ENCODE peak calls at places on chromosomes 12 and 14, in nine cellular contexts. B, O, G, C, A, M, S, Y and T are unnamed samples.

GRCh38 chr12:102521662-102522277 is 41.4 kb upstream of the IGF1 start:
- DNase-seq in S (no peak), M (no peak), A (no peak), B (no peak), O (no peak), C (no peak), G (no peak), Y (no peak), T (no peak)

GRCh38 chr14:53850714-53851296 is 105.8 kb downstream of the BMP4 start:
- DNase-seq in M (no peak), O (no peak), Y (no peak), B (no peak), C (no peak), G (no peak), S (no peak), A (no peak), T (no peak)

GRCh38 chr12:131014343-131014742 is 60.6 kb downstream of the ADGRD1 start:
- DNase-seq in O (no peak), G (no peak), Y (no peak), C (no peak), A (no peak), S (no peak), B (no peak), M (no peak), T (no peak)

GRCh38 chr12:47591795-47592194 is 114.0 kb downstream of the RPAP3 start:
- DNase-seq in M (no peak), Y (no peak), C (no peak), B (no peak), G (no peak), O (no peak), S (no peak), A (no peak), T (no peak)

GRCh38 chr14:102277874-102278630 is 26.9 kb downstream of the MOK start:
- DNase-seq in Y (no peak), S (no peak), C (no peak), G (no peak), A (no peak), B (no peak), O (no peak), M (no peak), T (no peak)

GRCh38 chr12:25308761-25309160 is 58.0 kb upstream of the KRAS start:
- DNase-seq in A (no peak), Y (no peak), B (no peak), O (no peak), G (no peak), M (no peak), S (no peak), C (no peak), T (no peak)

GRCh38 chr12:54397157-54397556 is 12.6 kb upstream of the ZNF385A start:
- DNase-seq in C (no peak), S (no peak), G (no peak), O (no peak), A (no peak), Y (no peak), B (no peak), M (no peak), T (no peak)

GRCh38 chr12:19778822-19779221 is 339.5 kb downstream of the AEBP2 start:
- DNase-seq in M (no peak), Y (no peak), C (no peak), B (no peak), A (no peak), G (no peak), S (no peak), O (no peak), T (no peak)

GRCh38 chr12:83036847-83037246 is 350.1 kb downstream of the TMTC2 start:
- DNase-seq in Y (no peak), B (no peak), A (no peak), O (no peak), C (no peak), G (no peak), S (no peak), M (no peak), T (no peak)

GRCh38 chr12:110079477-110080400 is 31.4 kb upstream of the C12orf76 start:
- DNase-seq in O (peak; percentile 27), A (peak; percentile 56), S (peak; percentile 59), G (peak; percentile 64), C (peak; percentile 17), B (no peak), M (no peak), Y (peak; percentile 49), T (peak; percentile 48)

GRCh38 chr12:110908377-110909136 is 11.8 kb downstream of the MYL2 start:
- DNase-seq in Y (no peak), M (no peak), C (no peak), G (no peak), A (no peak), S (no peak), B (no peak), O (no peak), T (no peak)

GRCh38 chr12:133235401-133236112 is at the start of gene ANHX:
- DNase-seq in Y (no peak), A (no peak), G (peak; percentile 17), B (no peak), O (no peak), C (no peak), M (no peak), S (no peak), T (no peak)

GRCh38 chr12:133236556-133236955 is 879 bp upstream of the ANHX start:
- DNase-seq in G (peak; percentile 19), O (no peak), B (no peak), A (no peak), Y (no peak), C (no peak), S (no peak), M (no peak), T (no peak)

GRCh38 chr12:133236144-133236543 is 467 bp upstream of the ANHX start:
- DNase-seq in M (no peak), A (no peak), B (no peak), C (no peak), S (no peak), O (no peak), G (peak; percentile 9), Y (no peak), T (no peak)

GRCh38 chr12:133233993-133234564 is 1.6 kb downstream of the ANHX start:
- DNase-seq in M (peak; percentile 19), S (no peak), B (no peak), O (no peak), C (no peak), G (peak; percentile 24), A (no peak), Y (no peak), T (no peak)

DNA sequence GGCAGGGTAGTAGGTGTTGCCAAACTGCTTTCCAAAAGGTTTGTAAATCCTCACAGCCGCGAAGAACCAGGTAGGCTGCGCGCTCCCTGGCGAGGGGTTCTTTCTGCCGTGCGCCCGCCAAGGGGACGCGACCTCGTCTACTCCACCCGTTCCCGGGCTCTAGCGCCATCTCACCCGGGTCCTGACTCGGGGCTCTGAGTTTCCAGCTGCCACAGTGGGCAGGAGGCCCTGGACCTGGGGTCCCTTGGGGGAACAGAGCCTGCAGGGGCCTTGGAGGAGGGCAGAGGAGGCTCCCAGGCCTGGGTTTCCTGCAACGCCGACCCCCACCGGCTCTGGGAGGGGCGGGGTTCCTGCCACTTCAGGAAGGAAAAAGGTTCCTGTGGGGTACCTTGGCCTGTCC is 706 bp downstream of the ANHX start:
- DNase-seq in S (no peak), Y (no peak), A (no peak), C (no peak), M (peak; percentile 25), O (no peak), G (peak; percentile 18), B (no peak), T (no peak)
- H3K9me3 ChIP-seq in S (no peaks in the 10 kb centered on the region), Y (peaks cover 19% of the 10 kb centered on the region), A (peaks cover 3% of the 10 kb centered on the region), C (no peaks in the 10 kb centered on the region), M (peaks cover 85% of the 10 kb centered on the region), O (no peaks in the 10 kb centered on the region), G (peaks cover 29% of the 10 kb centered on the region), B (no peaks in the 10 kb centered on the region), T (peaks cover 6% of the 10 kb centered on the region)

DNA sequence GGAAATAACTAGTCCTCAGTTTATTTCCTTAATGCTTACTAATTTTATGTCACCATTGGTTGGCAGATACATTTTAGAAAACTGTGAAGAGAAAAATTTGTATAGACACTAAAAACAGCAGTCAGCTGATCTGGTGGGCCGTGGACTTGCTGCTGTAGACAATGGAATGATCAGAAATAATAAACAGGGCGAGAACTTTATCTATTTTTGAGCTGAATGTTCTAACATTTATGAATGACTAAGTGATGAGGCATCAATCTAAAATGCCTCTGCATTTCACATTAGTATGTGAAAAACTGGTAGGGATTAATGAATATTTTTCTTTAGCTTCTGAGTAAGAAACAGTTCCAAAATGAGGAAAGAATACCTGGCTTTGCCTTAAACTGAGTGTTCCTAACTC is 24.8 kb upstream of the PKP2 start:
- DNase-seq in C (no peak), Y (no peak), B (no peak), M (no peak), A (no peak), S (no peak), G (no peak), O (no peak), T (no peak)
- H3K27ac ChIP-seq in C (no peak overlapping the region), Y (no peak overlapping the region), B (no peak overlapping the region), M (no peak overlapping the region), A (no peak overlapping the region), S (no peak overlapping the region), G (no peak overlapping the region), O (no peak overlapping the region), T (no peak overlapping the region)

GRCh38 chr12:132269266-132269968 is 60.0 kb downstream of the GALNT9 start:
- DNase-seq in Y (no peak), O (no peak), B (no peak), C (no peak), M (no peak), G (no peak), S (no peak), A (no peak), T (no peak)

GRCh38 chr12:132271755-132272092 is 57.7 kb downstream of the GALNT9 start:
- DNase-seq in B (no peak), S (no peak), M (no peak), G (no peak), O (no peak), Y (no peak), A (no peak), C (no peak), T (no peak)

GRCh38 chr12:132268674-132269073 is 60.7 kb downstream of the GALNT9 start:
- DNase-seq in S (no peak), A (no peak), Y (no peak), C (no peak), M (no peak), O (no peak), B (no peak), G (no peak), T (no peak)

GRCh38 chr12:132270969-132271754 is 58.2 kb downstream of the GALNT9 start:
- DNase-seq in A (no peak), M (no peak), B (no peak), G (no peak), C (no peak), Y (no peak), O (no peak), S (no peak), T (no peak)

DNA sequence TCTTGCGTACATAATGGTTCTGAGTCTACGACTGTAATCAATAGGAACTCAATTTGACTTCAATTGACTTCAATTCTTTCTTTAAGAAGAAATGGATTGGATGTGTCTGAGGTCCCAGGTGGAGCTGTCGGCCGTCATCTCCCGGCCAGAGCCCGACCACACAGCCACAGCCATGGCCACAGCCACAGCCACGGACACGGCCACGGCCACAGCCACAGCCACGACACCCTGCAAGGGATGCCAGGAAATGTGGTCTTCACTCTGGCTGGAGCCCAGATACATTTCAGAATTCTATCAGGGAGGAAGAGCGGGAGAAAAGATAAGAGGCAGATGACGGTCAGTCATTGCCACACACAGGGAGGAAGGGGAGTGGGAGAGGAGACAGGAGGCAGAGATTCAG is 58.9 kb downstream of the GALNT9 start:
- DNase-seq in B (no peak), M (no peak), A (no peak), C (no peak), Y (no peak), O (no peak), S (no peak), G (no peak), T (no peak)
- H3K9me3 ChIP-seq in B (no peaks in the 10 kb centered on the region), M (no peaks in the 10 kb centered on the region), A (no peaks in the 10 kb centered on the region), C (no peaks in the 10 kb centered on the region), Y (no peaks in the 10 kb centered on the region), O (no peaks in the 10 kb centered on the region), S (no peaks in the 10 kb centered on the region), G (peaks cover 12% of the 10 kb centered on the region), T (no peaks in the 10 kb centered on the region)

GRCh38 chr12:94187351-94187750 is 39.0 kb downstream of the PLXNC1 start:
- DNase-seq in C (no peak), O (no peak), A (no peak), Y (no peak), B (no peak), S (no peak), G (no peak), M (no peak), T (no peak)
- H3K27ac ChIP-seq in C (no peak overlapping the region), O (no peak overlapping the region), A (no peak overlapping the region), Y (no peak overlapping the region), B (no peak overlapping the region), S (no peak overlapping the region), G (no peak overlapping the region), M (no peak overlapping the region), T (no peak overlapping the region)